ENCODE peak calls at places on chromosome 10, in six cellular contexts. D is SK-N-SH, V is K562, N is HepG2, Q is GM12878, B is H1. W is an unnamed sample.
A peak's percentile ranks its signal among the peaks of the same experiment; 100 is the strongest.

GRCh38 chr10:3828404-3829192 is 43.6 kb upstream of the KLF6 start:
- DNase-seq in D (no peak), B (no peak), Q (no peak), N (no peak), V (peak; percentile 33), W (no peak)

GRCh38 chr10:77811831-77812430 is 114.6 kb downstream of the DLG5 start:
- DNase-seq in V (no peak), Q (no peak), D (no peak), N (no peak), B (no peak), W (no peak)

GRCh38 chr10:13712799-13713581 is 126.2 kb downstream of the PRPF18 start:
- DNase-seq in D (no peak), B (no peak), V (peak; percentile 54), N (no peak), Q (peak; percentile 82), W (peak; percentile 44)

GRCh38 chr10:126504051-126504760 is 115.9 kb upstream of the ADAM12 start:
- DNase-seq in Q (no peak), V (peak; percentile 5), D (peak; percentile 83), B (peak; percentile 58), N (peak; percentile 59), W (peak; percentile 68)

GRCh38 chr10:101214446-101215396 is 14.5 kb downstream of the LBX1 start:
- DNase-seq in Q (no peak), V (peak; percentile 75), N (peak; percentile 50), D (peak; percentile 84), B (peak; percentile 95), W (peak; percentile 66)

GRCh38 chr10:60208676-60209269 is 180.9 kb downstream of the ANK3 start:
- DNase-seq in D (peak; percentile 22), Q (no peak), V (peak; percentile 22), B (no peak), N (peak; percentile 18), W (peak; percentile 23)

GRCh38 chr10:121243003-121243898 is 355.0 kb downstream of the FGFR2 start:
- DNase-seq in B (no peak), Q (no peak), V (no peak), D (no peak), N (no peak), W (no peak)

GRCh38 chr10:132632851-132633684 is 95.5 kb downstream of the INPP5A start:
- DNase-seq in V (no peak), N (no peak), B (no peak), D (no peak), Q (no peak), W (no peak)

GRCh38 chr10:65891073-65891981 is 1034.5 kb upstream of the LRRTM3 start:
- DNase-seq in V (no peak), D (no peak), B (no peak), Q (peak; percentile 50), N (no peak), W (no peak)

GRCh38 chr10:122249303-122249850 is 21.7 kb upstream of the BTBD16 start:
- DNase-seq in B (no peak), D (no peak), Q (no peak), V (no peak), N (no peak), W (no peak)

GRCh38 chr10:119306514-119306951 is 99.2 kb downstream of the GRK5 start:
- DNase-seq in V (peak; percentile 49), B (no peak), Q (peak; percentile 71), D (no peak), N (no peak), W (no peak)

GRCh38 chr10:92146072-92146471 is 144.8 kb downstream of the CPEB3 start:
- DNase-seq in B (no peak), Q (no peak), N (no peak), V (no peak), D (no peak), W (no peak)

GRCh38 chr10:130727766-130728490 is 583.6 kb downstream of the TCERG1L start:
- DNase-seq in Q (no peak), B (no peak), N (no peak), D (no peak), V (no peak), W (no peak)

GRCh38 chr10:116773306-116773705 is 30.9 kb upstream of the HSPA12A start:
- DNase-seq in N (no peak), B (no peak), D (no peak), V (no peak), Q (no peak), W (no peak)

GRCh38 chr10:63819753-63820347 is 298.6 kb downstream of the REEP3 start:
- DNase-seq in N (peak; percentile 33), B (peak; percentile 75), D (peak; percentile 62), Q (no peak), V (peak; percentile 38), W (peak; percentile 59)

GRCh38 chr10:63665765-63666164 is 144.6 kb downstream of the REEP3 start:
- DNase-seq in N (no peak), B (no peak), D (no peak), Q (no peak), V (no peak), W (no peak)

GRCh38 chr10:110358278-110358677 is 53.6 kb upstream of the SMNDC1 start:
- DNase-seq in N (no peak), Q (no peak), V (no peak), B (no peak), D (no peak), W (no peak)

GRCh38 chr10:110355922-110356627 is 51.4 kb upstream of the SMNDC1 start:
- DNase-seq in V (no peak), B (no peak), N (no peak), Q (no peak), D (no peak), W (no peak)

GRCh38 chr10:110356628-110357245 is 52.0 kb upstream of the SMNDC1 start:
- DNase-seq in Q (peak; percentile 100), N (no peak), D (no peak), V (peak; percentile 15), B (no peak), W (peak; percentile 72)

GRCh38 chr10:110357871-110358270 is 53.2 kb upstream of the SMNDC1 start:
- DNase-seq in D (no peak), V (no peak), N (no peak), Q (no peak), B (no peak), W (no peak)

DNA sequence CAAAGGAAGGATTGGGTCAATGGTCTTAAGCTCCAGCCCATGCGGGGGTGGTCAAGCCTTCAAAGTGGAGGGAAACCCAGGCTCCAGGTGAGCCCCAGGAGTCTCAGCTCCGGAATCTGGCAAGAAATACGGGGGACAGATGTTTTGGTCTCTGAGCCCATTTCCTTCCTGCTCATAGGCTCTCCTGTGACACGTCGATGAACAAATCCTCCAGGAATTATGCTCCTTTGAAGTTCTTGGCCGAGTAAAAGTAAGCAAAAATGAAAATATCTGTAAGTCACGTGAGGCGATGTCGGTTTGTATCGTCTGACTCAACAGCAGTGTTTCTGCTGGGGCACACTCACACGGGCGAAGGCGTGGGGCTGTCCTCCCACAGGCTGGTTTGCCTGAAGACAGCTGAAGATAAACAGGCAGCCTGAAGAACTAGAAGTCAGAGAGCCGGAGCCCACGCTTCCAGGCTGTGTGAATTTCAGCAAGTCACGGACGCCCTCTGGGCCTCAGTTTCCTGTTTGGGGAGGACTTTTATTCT is 52.6 kb upstream of the SMNDC1 start:
- DNase-seq in B (no peak), D (no peak), N (peak; percentile 30), Q (peak; percentile 62), V (no peak), W (peak; percentile 34)
- TF ChIP-seq POLR2AphosphoS5 in B (no peak), D (no peak), N (no peak), Q (peak; percentile 49), V (no peak), W (peak; percentile 11)

GRCh38 chr10:22324413-22324812 is 3.5 kb downstream of the BMI1 start:
- DNase-seq in N (no peak), D (no peak), B (no peak), V (no peak), Q (no peak), W (no peak)
- H3K9ac ChIP-seq in N (peak overlapping the region; percentile 70), D (no peak overlapping the region), B (no peak overlapping the region), V (peak overlapping the region; percentile 65), Q (no peak overlapping the region), W (peak overlapping the region; percentile 62)

DNA sequence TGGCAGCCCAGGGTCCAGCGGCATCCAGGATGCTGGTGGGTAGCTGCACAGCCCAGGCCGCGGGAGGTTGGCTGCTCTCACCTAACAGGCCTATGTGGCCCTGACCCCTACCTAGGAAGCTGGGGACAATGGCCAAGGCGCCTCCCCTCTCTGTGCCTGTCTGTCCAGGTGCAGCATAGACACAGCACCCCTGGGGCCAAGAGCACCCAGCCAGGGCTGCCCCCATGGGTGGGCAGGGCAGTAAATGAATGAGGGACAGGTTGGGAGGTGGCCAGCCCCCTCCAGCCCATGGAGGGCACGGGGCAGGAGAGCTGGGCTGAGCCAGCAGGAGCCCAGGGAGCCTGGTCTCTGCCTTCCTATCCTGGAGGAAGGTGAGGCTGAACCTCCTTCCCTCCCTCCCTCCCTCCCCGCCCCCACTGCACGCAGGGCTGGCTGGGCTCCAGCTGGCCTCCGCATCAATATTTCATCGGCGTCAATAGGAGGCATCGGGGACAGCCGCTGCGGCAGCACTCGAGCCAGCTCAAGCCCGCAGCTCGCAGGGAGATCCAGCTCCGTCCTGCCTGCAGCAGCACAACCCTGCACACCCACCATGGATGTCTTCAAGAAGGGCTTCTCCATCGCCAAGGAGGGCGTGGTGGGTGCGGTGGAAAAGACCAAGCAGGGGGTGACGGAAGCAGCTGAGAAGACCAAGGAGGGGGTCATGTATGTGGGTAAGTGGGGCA is at the start of gene SNCG:
- DNase-seq in N (no peak), B (peak; percentile 47), D (no peak), Q (no peak), V (peak; percentile 55), W (no peak)
- TF ChIP-seq RAD21 in N (no peak), B (no peak), D (no peak), Q (no peak), V (no peak), W (no peak)

GRCh38 chr10:80500572-80501380 is 36.9 kb upstream of the SH2D4B start:
- DNase-seq in N (no peak), Q (peak; percentile 34), D (no peak), B (no peak), V (no peak), W (no peak)

GRCh38 chr10:80496555-80497172 is 41.0 kb upstream of the SH2D4B start:
- DNase-seq in B (no peak), Q (no peak), V (no peak), D (no peak), N (no peak), W (no peak)

GRCh38 chr10:80498039-80498832 is 39.5 kb upstream of the SH2D4B start:
- DNase-seq in B (no peak), Q (no peak), N (no peak), V (no peak), D (no peak), W (no peak)

GRCh38 chr10:80497187-80498038 is 40.3 kb upstream of the SH2D4B start:
- DNase-seq in Q (no peak), V (peak; percentile 92), D (no peak), N (no peak), B (no peak), W (no peak)

DNA sequence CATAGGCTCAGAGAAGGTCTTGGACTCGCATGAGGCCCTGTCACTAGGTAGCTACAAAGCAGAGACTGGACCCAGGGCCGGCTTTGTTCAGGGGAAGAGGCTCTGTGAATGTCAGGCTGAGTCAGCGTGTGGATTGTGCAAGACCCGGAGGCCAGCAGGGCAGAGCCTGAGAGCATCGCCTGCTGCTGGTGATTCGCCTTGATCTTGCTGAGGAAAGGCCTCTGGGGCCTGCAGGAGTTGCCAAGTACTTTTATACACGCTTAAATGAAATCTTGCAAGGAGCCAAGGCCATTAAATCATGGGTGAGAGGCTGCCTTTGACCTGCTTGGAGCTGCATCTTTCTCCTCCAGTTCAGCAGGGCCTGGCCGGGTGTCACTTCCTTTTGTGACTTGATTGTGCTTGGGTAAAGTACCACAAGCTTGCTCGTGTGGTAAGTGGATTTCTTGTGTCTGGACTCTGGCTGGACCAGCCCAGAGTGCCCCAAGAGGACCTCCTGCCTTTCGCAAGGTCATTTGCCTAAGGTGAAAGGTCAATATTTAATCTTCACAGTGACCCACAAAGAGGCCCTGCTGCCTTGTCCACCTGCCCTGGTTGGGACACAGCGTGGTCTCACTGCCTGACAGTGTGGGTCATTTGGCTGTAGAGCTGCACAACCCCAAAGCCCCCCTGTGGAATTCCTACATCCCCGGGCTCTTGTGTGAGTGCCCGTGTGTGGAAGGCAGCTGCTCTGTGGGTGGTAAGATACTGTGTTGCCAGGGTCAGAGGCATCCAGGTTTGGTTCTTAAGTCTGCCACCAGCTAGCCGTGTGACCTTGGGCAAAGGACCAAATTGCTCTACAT is 38.6 kb upstream of the SH2D4B start:
- DNase-seq in D (no peak), B (no peak), V (no peak), N (peak; percentile 94), Q (no peak), W (peak; percentile 85)
- TF ChIP-seq POLR2AphosphoS5 in D (no peak), B (no peak), V (peak; percentile 36), N (peak; percentile 51), Q (no peak), W (peak; percentile 45)

W was measured in HCT116.